ENCODE peak calls at places on chromosomes 7 and 10, in eight cellular contexts. B is colonic mucosa; R is mucosa of descending colon; O is H9; Y is CD8-positive, alpha-beta memory T cell; X is thyroid gland; A is H1; P is endodermal cell. T is an unnamed sample.

GRCh38 chr7:34069676-34070075 is 164.3 kb downstream of the BMPER start:
- DNase-seq in R (no peak), Y (no peak), O (no peak), B (no peak), P (no peak), A (no peak), X (no peak), T (no peak)

GRCh38 chr10:25493122-25493893 is 318.5 kb downstream of the GPR158 start:
- DNase-seq in X (no peak), R (no peak), A (peak; percentile 90), O (peak; percentile 90), B (no peak), Y (no peak), P (peak; percentile 89), T (no peak)

GRCh38 chr10:112689327-112689726 is 242.3 kb downstream of the VTI1A start:
- DNase-seq in X (no peak), B (peak; percentile 42), O (peak; percentile 55), Y (no peak), A (no peak), R (peak; percentile 43), P (peak; percentile 81), T (no peak)

GRCh38 chr7:3922175-3922635 is 621.2 kb downstream of the SDK1 start:
- DNase-seq in X (no peak), Y (no peak), A (peak; percentile 34), B (peak; percentile 27), O (peak; percentile 84), P (peak; percentile 84), R (no peak), T (no peak)

GRCh38 chr10:70518695-70519094 is 40.1 kb downstream of the PALD1 start:
- DNase-seq in O (no peak), B (no peak), R (no peak), Y (no peak), P (no peak), A (no peak), X (no peak), T (no peak)

GRCh38 chr10:125444790-125445189 is 238.2 kb downstream of the TEX36 start:
- DNase-seq in P (no peak), B (no peak), Y (no peak), X (no peak), O (no peak), R (no peak), A (no peak), T (no peak)

GRCh38 chr10:104337527-104337984 is 709 bp downstream of the ITPRIP start:
- DNase-seq in B (peak; percentile 50), P (no peak), A (no peak), X (peak; percentile 42), O (peak; percentile 58), Y (no peak), R (peak; percentile 50), T (no peak)

GRCh38 chr10:111836586-111836985 is 347.0 kb downstream of the GPAM start:
- DNase-seq in Y (no peak), O (no peak), A (no peak), P (no peak), X (no peak), B (no peak), R (no peak), T (no peak)

GRCh38 chr7:140417456-140418155 is 13.7 kb downstream of the RAB19 start:
- DNase-seq in Y (no peak), B (no peak), O (no peak), P (no peak), X (no peak), A (no peak), R (no peak), T (no peak)

GRCh38 chr10:58225654-58226053 is 42.0 kb downstream of the IPMK start:
- DNase-seq in A (no peak), O (no peak), B (no peak), R (no peak), P (no peak), Y (no peak), X (no peak), T (no peak)

GRCh38 chr7:47516386-47516785 is 65.5 kb downstream of the TNS3 start:
- DNase-seq in P (no peak), O (no peak), B (no peak), X (no peak), A (no peak), Y (no peak), R (no peak), T (no peak)

GRCh38 chr7:138023618-138024333 is 21.9 kb upstream of the CREB3L2 start:
- DNase-seq in B (no peak), A (no peak), Y (no peak), O (no peak), P (no peak), R (no peak), X (no peak), T (no peak)

GRCh38 chr7:118755067-118755625 is 530.6 kb downstream of the ANKRD7 start:
- DNase-seq in P (no peak), X (no peak), Y (no peak), A (no peak), R (no peak), O (no peak), B (no peak), T (no peak)

GRCh38 chr7:29154076-29154475 is 7.7 kb upstream of the CPVL start:
- DNase-seq in R (no peak), A (no peak), Y (no peak), X (no peak), O (no peak), B (no peak), P (no peak), T (no peak)

GRCh38 chr10:21626457-21627161 is 92.6 kb downstream of the MLLT10 start:
- DNase-seq in Y (no peak), X (no peak), P (no peak), A (no peak), O (no peak), B (no peak), R (no peak), T (no peak)

GRCh38 chr10:34433241-34434076 is 381.6 kb downstream of the PARD3 start:
- DNase-seq in O (no peak), R (no peak), A (no peak), B (no peak), X (no peak), P (no peak), Y (no peak), T (no peak)

GRCh38 chr7:47271749-47272148 is 310.2 kb downstream of the TNS3 start:
- DNase-seq in B (no peak), P (no peak), O (no peak), A (no peak), R (no peak), Y (no peak), X (no peak), T (no peak)

GRCh38 chr7:151880688-151881087 is 3.8 kb upstream of the PRKAG2 start:
- DNase-seq in Y (no peak), R (no peak), X (no peak), O (no peak), A (no peak), P (no peak), B (no peak), T (no peak)

GRCh38 chr10:49161411-49161997 is 26.7 kb downstream of the TMEM273 start:
- DNase-seq in P (peak; percentile 59), Y (no peak), O (peak; percentile 42), X (peak; percentile 22), A (no peak), B (no peak), R (no peak), T (no peak)

GRCh38 chr7:117772416-117772815 is 100.8 kb downstream of the CTTNBP2 start:
- DNase-seq in O (no peak), P (no peak), R (no peak), X (no peak), B (no peak), A (no peak), Y (no peak), T (no peak)

GRCh38 chr7:100773491-100773890 is 40.1 kb downstream of the ZAN start:
- DNase-seq in B (no peak), A (no peak), O (no peak), X (no peak), R (no peak), P (no peak), Y (no peak), T (no peak)

GRCh38 chr10:77036993-77037734 is 600.4 kb downstream of the KCNMA1 start:
- DNase-seq in X (no peak), A (peak; percentile 34), Y (no peak), P (peak; percentile 77), B (no peak), R (no peak), O (peak; percentile 62), T (no peak)

GRCh38 chr10:89904755-89905154 is 203.4 kb downstream of the KIF20B start:
- DNase-seq in R (no peak), X (no peak), A (no peak), O (no peak), P (no peak), Y (no peak), B (no peak), T (no peak)

GRCh38 chr10:114600067-114600466 is 58.0 kb downstream of the ABLIM1 start:
- DNase-seq in A (no peak), O (no peak), P (no peak), R (no peak), X (no peak), B (no peak), Y (no peak), T (no peak)
- H3K4me1 ChIP-seq in A (no peaks in the 10 kb centered on the region), O (no peaks in the 10 kb centered on the region), P (no peaks in the 10 kb centered on the region), R (peaks cover 8% of the 10 kb centered on the region), X (peaks cover 19% of the 10 kb centered on the region), B (peaks cover 8% of the 10 kb centered on the region), Y (no peaks in the 10 kb centered on the region), T (no peaks in the 10 kb centered on the region)

DNA sequence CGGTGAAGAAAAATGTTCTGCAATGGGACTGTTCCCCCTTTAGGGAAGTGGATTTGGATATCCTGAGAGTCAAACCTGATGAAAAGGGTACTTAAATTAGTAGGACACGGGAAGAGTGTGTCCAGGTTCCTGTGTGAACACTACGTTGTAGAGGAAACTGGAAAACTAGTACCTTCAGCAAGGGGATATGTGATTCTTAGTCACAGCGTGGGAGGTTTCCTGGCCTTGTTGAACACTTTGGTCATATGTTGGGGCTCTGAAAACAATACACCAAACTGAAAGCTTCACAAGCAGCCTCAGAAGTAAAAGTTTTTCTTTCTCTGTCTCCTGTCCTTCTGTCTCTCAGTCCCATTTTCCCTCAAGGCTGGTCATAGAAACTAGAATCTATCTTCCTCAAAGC is 306.9 kb upstream of the GLI3 start:
- DNase-seq in P (no peak), A (no peak), B (no peak), R (no peak), X (no peak), Y (no peak), O (no peak), T (no peak)
- H3K9me3 ChIP-seq in P (peaks cover 93% of the 10 kb centered on the region), A (peaks cover 32% of the 10 kb centered on the region), B (no peaks in the 10 kb centered on the region), R (peaks cover 3% of the 10 kb centered on the region), X (no peaks in the 10 kb centered on the region), Y (no peaks in the 10 kb centered on the region), O (peaks cover 9% of the 10 kb centered on the region), T (no peaks in the 10 kb centered on the region)

GRCh38 chr7:116429986-116430619 is 69.4 kb upstream of the CAV2 start:
- DNase-seq in R (no peak), A (no peak), P (no peak), X (no peak), O (no peak), Y (no peak), B (no peak), T (no peak)
- H3K4me1 ChIP-seq in R (peaks cover 10% of the 10 kb centered on the region), A (no peaks in the 10 kb centered on the region), P (no peaks in the 10 kb centered on the region), X (no peaks in the 10 kb centered on the region), O (no peaks in the 10 kb centered on the region), Y (no peaks in the 10 kb centered on the region), B (no peaks in the 10 kb centered on the region), T (peaks cover 3% of the 10 kb centered on the region)

DNA sequence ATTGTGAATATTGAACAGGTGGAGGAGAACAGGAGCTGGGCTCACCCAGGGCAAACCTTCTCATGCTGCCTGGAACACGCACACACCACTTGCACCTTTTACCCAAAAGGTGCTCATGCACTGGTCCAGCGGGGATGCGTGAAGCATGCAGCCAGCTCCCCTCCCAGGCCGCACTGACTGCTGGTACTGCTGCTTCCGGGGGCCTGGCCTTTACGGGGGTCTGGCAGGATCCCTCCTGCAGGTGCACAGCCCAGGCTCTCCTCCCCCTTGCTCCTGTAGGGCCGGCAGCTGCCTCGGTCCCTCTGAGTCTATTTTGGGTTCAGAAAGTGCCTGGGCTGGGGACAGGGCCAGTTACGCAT is 221.7 kb downstream of the DNAJB6 start:
- DNase-seq in O (no peak), X (no peak), A (no peak), Y (no peak), P (no peak), B (no peak), R (peak; percentile 12), T (no peak)
- H3K9me3 ChIP-seq in O (no peaks in the 10 kb centered on the region), X (no peaks in the 10 kb centered on the region), A (peaks cover 10% of the 10 kb centered on the region), Y (no peaks in the 10 kb centered on the region), P (peaks cover 54% of the 10 kb centered on the region), B (no peaks in the 10 kb centered on the region), R (no peaks in the 10 kb centered on the region), T (no peaks in the 10 kb centered on the region)

T was measured in psoas muscle.